ENCODE peak calls at places on chromosomes 16 and 17, in six cellular contexts. R is H1, X is mesenchymal stem cell, U is H9, M is trophoblast cell, B is neuronal stem cell. A is an unnamed sample.

GRCh38 chr17:74871329-74872076 is 1.3 kb downstream of the FDXR start:
- DNase-seq in X (no peak), B (no peak), U (no peak), R (no peak), M (no peak), A (no peak)

GRCh38 chr17:41329279-41329925 is 13.9 kb upstream of the KRTAP17-1 start:
- DNase-seq in M (peak), R (peak), U (peak), B (peak), X (peak), A (peak)

GRCh38 chr17:21106316-21106715 is 20.4 kb upstream of the DHRS7B start:
- DNase-seq in X (no peak), U (no peak), M (no peak), B (no peak), R (no peak), A (no peak)

GRCh38 chr17:41527076-41528023 is 758 bp downstream of the KRT19 start:
- DNase-seq in M (peak), X (peak), U (peak), B (peak), R (no peak), A (no peak)

GRCh38 chr17:42135664-42136653 is 13.4 kb downstream of the HSPB9 start:
- DNase-seq in X (peak), B (no peak), U (peak), R (no peak), M (peak), A (peak)

GRCh38 chr16:78950768-78951167 is 649.8 kb downstream of the MAF start:
- DNase-seq in R (no peak), U (no peak), B (no peak), X (no peak), M (no peak), A (no peak)

GRCh38 chr16:1152651-1153259 is at the start of gene CACNA1H:
- DNase-seq in X (no peak), R (no peak), U (peak), M (no peak), B (peak), A (no peak)

GRCh38 chr17:44121997-44122824 is 1.2 kb downstream of the HDAC5 start:
- DNase-seq in B (no peak), M (no peak), R (no peak), U (no peak), X (no peak), A (no peak)

GRCh38 chr17:59641799-59642484 is 22.2 kb downstream of the CLTC start:
- DNase-seq in R (no peak), B (no peak), X (no peak), M (no peak), U (no peak), A (no peak)

GRCh38 chr17:31318298-31319190 is 2.9 kb downstream of the EVI2A start:
- DNase-seq in X (peak), B (no peak), U (no peak), M (peak), R (no peak), A (peak)

GRCh38 chr17:40122466-40122943 is 734 bp downstream of the MSL1 start:
- DNase-seq in B (no peak), M (peak), U (peak), R (no peak), X (peak), A (peak)

GRCh38 chr16:12833939-12834338 is 30.3 kb upstream of the CPPED1 start:
- DNase-seq in B (no peak), X (no peak), U (peak), M (no peak), R (peak), A (no peak)

GRCh38 chr16:58494981-58495860 is 4.7 kb upstream of the NDRG4 start:
- DNase-seq in X (peak), B (peak), R (no peak), M (peak), U (peak), A (peak)

GRCh38 chr17:76420356-76421053 is 32.4 kb downstream of the UBE2O start:
- DNase-seq in X (no peak), R (no peak), U (no peak), M (no peak), B (no peak), A (no peak)

GRCh38 chr16:11297492-11298142 is 16.5 kb upstream of the PRM1 start:
- DNase-seq in M (no peak), B (no peak), R (no peak), X (peak), U (peak), A (peak)

GRCh38 chr17:10197721-10198508 is 491 bp downstream of the GAS7 start:
- DNase-seq in M (peak), B (no peak), X (peak), U (peak), R (no peak), A (no peak)

GRCh38 chr16:54006693-54007092 is 279.9 kb downstream of the IRX3 start:
- DNase-seq in B (no peak), M (no peak), R (no peak), U (no peak), X (no peak), A (peak)

GRCh38 chr16:87056083-87056482 is 261.1 kb downstream of the C16orf95 start:
- DNase-seq in R (no peak), M (no peak), U (peak), X (no peak), B (no peak), A (peak)

DNA sequence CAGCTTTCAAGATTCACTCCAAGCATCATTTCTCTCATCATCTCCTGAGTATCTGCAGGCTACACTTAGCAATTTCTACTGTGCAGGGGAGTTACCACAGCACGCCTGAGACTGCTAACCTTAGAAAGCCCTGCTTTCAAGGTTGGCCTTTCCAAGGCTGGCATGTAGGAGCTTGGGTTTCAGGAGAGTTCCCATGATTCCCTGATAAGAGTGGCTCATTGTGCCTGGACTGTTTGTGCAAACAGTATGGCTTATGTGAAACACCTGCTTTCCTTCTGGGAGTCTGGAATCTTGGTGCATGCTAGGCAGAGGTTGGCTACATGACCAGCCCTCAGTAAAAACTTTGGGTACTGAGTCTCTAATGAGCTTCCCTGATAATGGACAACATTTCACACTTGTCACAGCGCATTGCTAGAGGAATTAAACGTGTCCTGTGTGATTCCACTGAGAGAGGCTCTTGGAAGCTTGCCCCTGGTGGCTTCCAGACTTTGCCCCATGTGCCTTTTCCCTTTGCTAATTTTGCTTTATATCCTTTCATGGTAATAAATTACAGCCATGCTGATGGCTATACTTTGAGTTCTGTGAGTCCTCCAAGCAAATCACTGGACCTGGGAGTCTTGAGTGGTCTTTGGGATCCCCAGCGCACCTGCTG is 19.7 kb upstream of the RGS9 start:
- DNase-seq in X (no peak), M (no peak), B (no peak), R (no peak), U (no peak), A (no peak)
- H4K91ac ChIP-seq in X (no peak), M (no peak), B (no peak), R (no peak), U (no peak), A (no peak)

DNA sequence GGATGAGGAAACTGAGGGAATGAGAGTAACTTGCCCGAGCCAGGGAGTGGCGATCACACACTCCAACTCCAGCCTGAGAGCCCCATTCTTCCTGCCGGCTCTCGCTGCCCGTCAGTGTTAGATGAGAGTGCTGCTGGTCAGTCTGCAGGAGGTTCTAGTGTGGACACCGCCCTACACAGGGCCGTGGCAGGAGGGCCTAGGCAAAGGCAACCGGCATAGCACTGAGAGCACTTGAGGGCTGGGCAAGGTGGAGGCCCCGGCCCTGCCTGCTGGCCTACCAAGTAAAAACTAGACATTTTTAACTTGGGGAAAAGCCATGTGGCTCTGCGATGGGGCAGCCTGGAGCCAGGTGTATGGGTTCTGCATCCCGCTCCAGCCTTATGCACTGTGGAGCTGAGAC is 354.8 kb downstream of the SEC14L1 start:
- DNase-seq in M (no peak), U (no peak), X (no peak), R (no peak), B (no peak), A (no peak)
- H4K91ac ChIP-seq in M (no peak), U (no peak), X (no peak), R (no peak), B (no peak), A (no peak)

DNA sequence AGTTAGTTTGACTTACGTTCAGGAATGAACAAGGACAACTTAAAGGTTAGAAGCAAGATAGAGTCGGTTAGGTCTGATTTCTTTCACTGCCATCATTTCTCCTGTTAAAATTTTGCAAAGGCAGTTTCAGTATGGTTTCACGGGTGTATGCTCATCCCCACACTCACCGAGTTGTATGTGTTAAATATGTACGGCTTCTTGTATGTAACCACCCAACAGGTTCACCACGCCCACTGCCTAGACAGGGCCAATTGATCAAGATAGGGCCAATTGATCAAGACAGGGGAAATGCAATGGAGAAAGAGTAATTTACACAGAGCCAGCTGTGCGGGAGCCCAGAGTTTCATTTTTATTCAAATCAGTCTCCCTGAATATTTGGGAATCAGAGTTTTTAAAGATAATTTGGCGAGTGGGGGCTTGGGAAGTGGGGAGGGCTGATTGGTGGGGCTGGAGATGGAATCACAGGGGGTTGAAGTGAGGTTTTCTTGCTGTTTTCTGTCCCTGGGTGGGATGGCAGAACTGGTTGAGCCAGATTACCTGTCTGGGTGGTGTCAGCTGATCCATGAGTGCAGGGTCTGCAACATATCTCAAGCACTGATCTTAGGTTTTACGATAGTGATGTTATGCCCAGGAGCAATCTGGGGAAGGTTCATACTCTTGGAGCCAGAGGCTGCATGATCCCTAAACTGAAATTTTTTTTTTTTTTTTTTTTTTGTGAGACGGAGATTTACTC is 62.4 kb upstream of the PLCG2 start:
- DNase-seq in R (no peak), U (no peak), B (no peak), X (no peak), M (peak), A (no peak)
- H4K91ac ChIP-seq in R (no peak), U (no peak), B (no peak), X (no peak), M (peak), A (no peak)

GRCh38 chr16:29988346-29989075 is 6.9 kb downstream of the HIRIP3 start:
- DNase-seq in R (no peak), B (no peak), M (no peak), X (no peak), U (no peak), A (no peak)
- H4K91ac ChIP-seq in R (no peak), B (no peak), M (no peak), X (no peak), U (no peak), A (no peak)

DNA sequence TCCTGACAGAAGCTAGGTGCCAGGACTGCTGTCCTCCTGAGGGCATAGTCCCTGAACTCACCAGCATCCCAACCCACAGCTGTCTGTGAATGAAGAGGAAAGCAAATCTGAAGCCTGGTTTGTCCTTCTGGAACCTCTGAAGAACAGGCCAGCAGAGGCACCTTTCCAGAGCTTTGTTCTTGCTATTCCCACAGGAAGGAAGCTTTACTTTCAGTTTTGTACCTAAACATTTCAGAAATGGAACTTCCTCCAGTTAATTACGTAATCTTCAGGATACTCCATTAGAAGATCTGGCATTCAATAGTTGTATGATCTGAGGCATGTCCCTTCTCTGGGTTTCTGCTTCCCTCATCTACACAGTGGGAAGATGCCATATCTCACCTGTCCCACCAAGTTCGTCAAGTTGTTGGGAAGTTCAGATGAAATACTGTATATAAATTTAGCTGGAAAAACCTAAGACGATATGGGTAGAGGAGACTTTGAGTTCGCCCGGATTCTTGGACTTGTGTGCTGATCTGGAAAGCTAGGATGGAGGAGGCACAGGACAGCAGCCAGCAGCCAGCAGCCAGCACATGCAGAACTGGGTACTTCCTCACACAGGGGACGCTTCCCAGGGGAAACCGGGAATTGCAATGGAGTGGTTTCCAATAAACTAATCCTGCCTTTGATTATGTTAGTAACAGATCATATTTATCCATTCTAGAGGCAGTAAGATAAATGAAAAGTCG is 22.4 kb downstream of the NXPH3 start:
- DNase-seq in M (no peak), R (no peak), X (peak), U (no peak), B (no peak), A (peak)
- H4K91ac ChIP-seq in M (no peak), R (no peak), X (no peak), U (no peak), B (no peak), A (no peak)

A was measured in IMR-90.